ENCODE peak calls at places on chromosomes 13 and 19, in ten cellular contexts. One of them, this sample, is unnamed.

GRCh38 chr19:40284251-40284500 is 969 bp downstream of the AKT2 start:
- DNase-seq in nucleus accumbens: no peak
- DNase-seq in iPS DF 19.7: no peak
- DNase-seq in nephron progenitor cell: no peak
- DNase-seq in kidney tubule cell: peak
- DNase-seq in tibial nerve: no peak
- DNase-seq in thyroid gland: no peak
- DNase-seq in cardiac muscle cell: no peak
- DNase-seq in T-helper 17 cell: no peak
- DNase-seq in stimulated activated naive CD4-positive, alpha-beta T cell: no peak
- DNase-seq in this sample: no peak

GRCh38 chr13:97249093-97249787 is 27.1 kb downstream of the MBNL2 start:
- DNase-seq in T-helper 17 cell: no peak
- DNase-seq in nephron progenitor cell: no peak
- DNase-seq in cardiac muscle cell: peak
- DNase-seq in iPS DF 19.7: no peak
- DNase-seq in nucleus accumbens: no peak
- DNase-seq in thyroid gland: no peak
- DNase-seq in kidney tubule cell: no peak
- DNase-seq in stimulated activated naive CD4-positive, alpha-beta T cell: no peak
- DNase-seq in tibial nerve: no peak
- DNase-seq in this sample: no peak

GRCh38 chr19:42693760-42694350 is 46.4 kb downstream of the PSG3 start:
- DNase-seq in stimulated activated naive CD4-positive, alpha-beta T cell: no peak
- DNase-seq in T-helper 17 cell: no peak
- DNase-seq in cardiac muscle cell: peak
- DNase-seq in tibial nerve: no peak
- DNase-seq in kidney tubule cell: peak
- DNase-seq in nephron progenitor cell: no peak
- DNase-seq in iPS DF 19.7: peak
- DNase-seq in thyroid gland: no peak
- DNase-seq in nucleus accumbens: no peak
- DNase-seq in this sample: peak

GRCh38 chr13:66875264-66875663 is 354.9 kb downstream of the PCDH9 start:
- DNase-seq in nucleus accumbens: no peak
- DNase-seq in iPS DF 19.7: no peak
- DNase-seq in thyroid gland: no peak
- DNase-seq in nephron progenitor cell: no peak
- DNase-seq in tibial nerve: no peak
- DNase-seq in kidney tubule cell: no peak
- DNase-seq in T-helper 17 cell: no peak
- DNase-seq in cardiac muscle cell: no peak
- DNase-seq in stimulated activated naive CD4-positive, alpha-beta T cell: no peak
- DNase-seq in this sample: no peak

GRCh38 chr13:113924184-113924583 is 49.7 kb downstream of the C13orf46 start:
- DNase-seq in stimulated activated naive CD4-positive, alpha-beta T cell: no peak
- DNase-seq in T-helper 17 cell: no peak
- DNase-seq in nucleus accumbens: no peak
- DNase-seq in tibial nerve: no peak
- DNase-seq in nephron progenitor cell: no peak
- DNase-seq in kidney tubule cell: no peak
- DNase-seq in cardiac muscle cell: no peak
- DNase-seq in iPS DF 19.7: no peak
- DNase-seq in thyroid gland: no peak
- DNase-seq in this sample: no peak

GRCh38 chr13:60043262-60043661 is 120.5 kb downstream of the DIAPH3 start:
- DNase-seq in iPS DF 19.7: no peak
- DNase-seq in stimulated activated naive CD4-positive, alpha-beta T cell: no peak
- DNase-seq in nephron progenitor cell: no peak
- DNase-seq in kidney tubule cell: no peak
- DNase-seq in nucleus accumbens: no peak
- DNase-seq in thyroid gland: no peak
- DNase-seq in cardiac muscle cell: peak
- DNase-seq in T-helper 17 cell: no peak
- DNase-seq in tibial nerve: no peak
- DNase-seq in this sample: no peak

GRCh38 chr13:51786425-51787010 is 17.4 kb downstream of the DHRS12 start:
- DNase-seq in kidney tubule cell: no peak
- DNase-seq in nephron progenitor cell: no peak
- DNase-seq in stimulated activated naive CD4-positive, alpha-beta T cell: no peak
- DNase-seq in cardiac muscle cell: no peak
- DNase-seq in thyroid gland: no peak
- DNase-seq in T-helper 17 cell: no peak
- DNase-seq in iPS DF 19.7: no peak
- DNase-seq in tibial nerve: no peak
- DNase-seq in nucleus accumbens: no peak
- DNase-seq in this sample: no peak

GRCh38 chr13:49454388-49455015 is 10.4 kb downstream of the SETDB2 start:
- DNase-seq in kidney tubule cell: no peak
- DNase-seq in iPS DF 19.7: no peak
- DNase-seq in cardiac muscle cell: no peak
- DNase-seq in nephron progenitor cell: no peak
- DNase-seq in nucleus accumbens: no peak
- DNase-seq in thyroid gland: no peak
- DNase-seq in stimulated activated naive CD4-positive, alpha-beta T cell: no peak
- DNase-seq in tibial nerve: no peak
- DNase-seq in T-helper 17 cell: no peak
- DNase-seq in this sample: peak

GRCh38 chr19:2719910-2720776 is 1.0 kb downstream of the DIRAS1 start:
- DNase-seq in T-helper 17 cell: no peak
- DNase-seq in nucleus accumbens: no peak
- DNase-seq in iPS DF 19.7: no peak
- DNase-seq in tibial nerve: no peak
- DNase-seq in stimulated activated naive CD4-positive, alpha-beta T cell: no peak
- DNase-seq in cardiac muscle cell: peak
- DNase-seq in kidney tubule cell: no peak
- DNase-seq in nephron progenitor cell: peak
- DNase-seq in thyroid gland: no peak
- DNase-seq in this sample: peak

GRCh38 chr13:51625555-51626345 is 41.5 kb downstream of the WDFY2 start:
- DNase-seq in iPS DF 19.7: no peak
- DNase-seq in cardiac muscle cell: peak
- DNase-seq in stimulated activated naive CD4-positive, alpha-beta T cell: no peak
- DNase-seq in nephron progenitor cell: no peak
- DNase-seq in thyroid gland: peak
- DNase-seq in T-helper 17 cell: no peak
- DNase-seq in tibial nerve: no peak
- DNase-seq in kidney tubule cell: peak
- DNase-seq in nucleus accumbens: no peak
- DNase-seq in this sample: no peak

GRCh38 chr19:39131255-39131755 is 5.7 kb downstream of the PAK4 start:
- DNase-seq in nucleus accumbens: no peak
- DNase-seq in tibial nerve: no peak
- DNase-seq in cardiac muscle cell: peak
- DNase-seq in kidney tubule cell: peak
- DNase-seq in iPS DF 19.7: no peak
- DNase-seq in T-helper 17 cell: no peak
- DNase-seq in thyroid gland: peak
- DNase-seq in stimulated activated naive CD4-positive, alpha-beta T cell: no peak
- DNase-seq in nephron progenitor cell: no peak
- DNase-seq in this sample: no peak

GRCh38 chr19:734716-735115 is 16.2 kb upstream of the MISP start:
- DNase-seq in T-helper 17 cell: no peak
- DNase-seq in tibial nerve: no peak
- DNase-seq in thyroid gland: no peak
- DNase-seq in iPS DF 19.7: no peak
- DNase-seq in kidney tubule cell: peak
- DNase-seq in cardiac muscle cell: no peak
- DNase-seq in nucleus accumbens: no peak
- DNase-seq in stimulated activated naive CD4-positive, alpha-beta T cell: no peak
- DNase-seq in nephron progenitor cell: no peak
- DNase-seq in this sample: no peak

GRCh38 chr13:94006271-94006670 is 473.2 kb downstream of the DCT start:
- DNase-seq in cardiac muscle cell: no peak
- DNase-seq in thyroid gland: no peak
- DNase-seq in nephron progenitor cell: no peak
- DNase-seq in nucleus accumbens: no peak
- DNase-seq in iPS DF 19.7: no peak
- DNase-seq in stimulated activated naive CD4-positive, alpha-beta T cell: no peak
- DNase-seq in kidney tubule cell: peak
- DNase-seq in T-helper 17 cell: no peak
- DNase-seq in tibial nerve: no peak
- DNase-seq in this sample: no peak

GRCh38 chr19:49862411-49863253 is 4.7 kb downstream of the PNKP start:
- DNase-seq in iPS DF 19.7: no peak
- DNase-seq in stimulated activated naive CD4-positive, alpha-beta T cell: no peak
- DNase-seq in nephron progenitor cell: peak
- DNase-seq in nucleus accumbens: no peak
- DNase-seq in cardiac muscle cell: no peak
- DNase-seq in thyroid gland: peak
- DNase-seq in tibial nerve: no peak
- DNase-seq in kidney tubule cell: no peak
- DNase-seq in T-helper 17 cell: no peak
- DNase-seq in this sample: no peak

GRCh38 chr13:31807090-31807541 is 67.8 kb downstream of the RXFP2 start:
- DNase-seq in iPS DF 19.7: no peak
- DNase-seq in thyroid gland: no peak
- DNase-seq in tibial nerve: no peak
- DNase-seq in cardiac muscle cell: peak
- DNase-seq in nephron progenitor cell: no peak
- DNase-seq in T-helper 17 cell: no peak
- DNase-seq in nucleus accumbens: no peak
- DNase-seq in stimulated activated naive CD4-positive, alpha-beta T cell: no peak
- DNase-seq in kidney tubule cell: no peak
- DNase-seq in this sample: no peak

GRCh38 chr19:15372891-15373301 is 6.7 kb downstream of the AKAP8 start:
- DNase-seq in T-helper 17 cell: no peak
- DNase-seq in iPS DF 19.7: no peak
- DNase-seq in cardiac muscle cell: no peak
- DNase-seq in kidney tubule cell: no peak
- DNase-seq in nucleus accumbens: no peak
- DNase-seq in stimulated activated naive CD4-positive, alpha-beta T cell: no peak
- DNase-seq in nephron progenitor cell: no peak
- DNase-seq in thyroid gland: no peak
- DNase-seq in tibial nerve: no peak
- DNase-seq in this sample: no peak

GRCh38 chr13:44448373-44448772 is 74.7 kb downstream of the SERP2 start:
- DNase-seq in thyroid gland: no peak
- DNase-seq in nephron progenitor cell: no peak
- DNase-seq in iPS DF 19.7: no peak
- DNase-seq in T-helper 17 cell: no peak
- DNase-seq in kidney tubule cell: no peak
- DNase-seq in cardiac muscle cell: no peak
- DNase-seq in tibial nerve: no peak
- DNase-seq in nucleus accumbens: no peak
- DNase-seq in stimulated activated naive CD4-positive, alpha-beta T cell: no peak
- DNase-seq in this sample: no peak

GRCh38 chr19:41711376-41712261 is 3.2 kb downstream of the CEACAM5 start:
- DNase-seq in nucleus accumbens: no peak
- DNase-seq in stimulated activated naive CD4-positive, alpha-beta T cell: no peak
- DNase-seq in tibial nerve: no peak
- DNase-seq in T-helper 17 cell: no peak
- DNase-seq in kidney tubule cell: no peak
- DNase-seq in nephron progenitor cell: no peak
- DNase-seq in iPS DF 19.7: no peak
- DNase-seq in cardiac muscle cell: no peak
- DNase-seq in thyroid gland: no peak
- DNase-seq in this sample: no peak

GRCh38 chr19:1410136-1410786 is 2.9 kb downstream of the DAZAP1 start:
- DNase-seq in thyroid gland: peak
- DNase-seq in T-helper 17 cell: no peak
- DNase-seq in tibial nerve: no peak
- DNase-seq in iPS DF 19.7: no peak
- DNase-seq in nephron progenitor cell: no peak
- DNase-seq in stimulated activated naive CD4-positive, alpha-beta T cell: no peak
- DNase-seq in cardiac muscle cell: peak
- DNase-seq in kidney tubule cell: peak
- DNase-seq in nucleus accumbens: no peak
- DNase-seq in this sample: no peak

GRCh38 chr13:85586422-85586831 is 212.8 kb downstream of the SLITRK6 start:
- DNase-seq in T-helper 17 cell: no peak
- DNase-seq in nephron progenitor cell: no peak
- DNase-seq in iPS DF 19.7: no peak
- DNase-seq in stimulated activated naive CD4-positive, alpha-beta T cell: no peak
- DNase-seq in kidney tubule cell: peak
- DNase-seq in cardiac muscle cell: no peak
- DNase-seq in tibial nerve: no peak
- DNase-seq in nucleus accumbens: no peak
- DNase-seq in thyroid gland: no peak
- DNase-seq in this sample: peak

GRCh38 chr19:44738603-44739585 is 9.6 kb upstream of the BCL3 start:
- DNase-seq in tibial nerve: no peak
- DNase-seq in thyroid gland: peak
- DNase-seq in T-helper 17 cell: no peak
- DNase-seq in stimulated activated naive CD4-positive, alpha-beta T cell: no peak
- DNase-seq in nephron progenitor cell: no peak
- DNase-seq in kidney tubule cell: peak
- DNase-seq in nucleus accumbens: no peak
- DNase-seq in iPS DF 19.7: no peak
- DNase-seq in cardiac muscle cell: no peak
- DNase-seq in this sample: no peak

GRCh38 chr19:11136400-11137101 is 19.0 kb downstream of the SPC24 start:
- DNase-seq in stimulated activated naive CD4-positive, alpha-beta T cell: no peak
- DNase-seq in nucleus accumbens: no peak
- DNase-seq in T-helper 17 cell: no peak
- DNase-seq in tibial nerve: no peak
- DNase-seq in nephron progenitor cell: no peak
- DNase-seq in iPS DF 19.7: no peak
- DNase-seq in cardiac muscle cell: no peak
- DNase-seq in thyroid gland: no peak
- DNase-seq in kidney tubule cell: no peak
- DNase-seq in this sample: no peak

GRCh38 chr19:48845384-48845783 is 9.1 kb upstream of the HSD17B14 start:
- DNase-seq in tibial nerve: no peak
- DNase-seq in cardiac muscle cell: no peak
- DNase-seq in stimulated activated naive CD4-positive, alpha-beta T cell: no peak
- DNase-seq in nucleus accumbens: no peak
- DNase-seq in T-helper 17 cell: no peak
- DNase-seq in iPS DF 19.7: no peak
- DNase-seq in thyroid gland: no peak
- DNase-seq in kidney tubule cell: no peak
- DNase-seq in nephron progenitor cell: no peak
- DNase-seq in this sample: no peak

GRCh38 chr19:29696045-29696682 is 18.9 kb downstream of the C19orf12 start:
- DNase-seq in iPS DF 19.7: no peak
- DNase-seq in thyroid gland: no peak
- DNase-seq in cardiac muscle cell: no peak
- DNase-seq in T-helper 17 cell: no peak
- DNase-seq in tibial nerve: no peak
- DNase-seq in kidney tubule cell: no peak
- DNase-seq in nucleus accumbens: no peak
- DNase-seq in nephron progenitor cell: no peak
- DNase-seq in stimulated activated naive CD4-positive, alpha-beta T cell: no peak
- DNase-seq in this sample: no peak

GRCh38 chr19:45100202-45100600 is 7.2 kb downstream of the PPP1R37 start:
- DNase-seq in stimulated activated naive CD4-positive, alpha-beta T cell: no peak
- DNase-seq in kidney tubule cell: peak
- DNase-seq in cardiac muscle cell: no peak
- DNase-seq in nucleus accumbens: no peak
- DNase-seq in tibial nerve: no peak
- DNase-seq in T-helper 17 cell: no peak
- DNase-seq in nephron progenitor cell: no peak
- DNase-seq in iPS DF 19.7: no peak
- DNase-seq in thyroid gland: no peak
- DNase-seq in this sample: no peak

GRCh38 chr19:4581381-4582111 is 22.1 kb upstream of the SEMA6B start:
- DNase-seq in cardiac muscle cell: peak
- DNase-seq in thyroid gland: no peak
- DNase-seq in nucleus accumbens: no peak
- DNase-seq in T-helper 17 cell: no peak
- DNase-seq in stimulated activated naive CD4-positive, alpha-beta T cell: no peak
- DNase-seq in iPS DF 19.7: no peak
- DNase-seq in kidney tubule cell: no peak
- DNase-seq in tibial nerve: no peak
- DNase-seq in nephron progenitor cell: peak
- DNase-seq in this sample: no peak

GRCh38 chr13:89925107-89925506 is 1422.4 kb upstream of the MIR17HG start:
- DNase-seq in iPS DF 19.7: peak
- DNase-seq in tibial nerve: no peak
- DNase-seq in stimulated activated naive CD4-positive, alpha-beta T cell: no peak
- DNase-seq in cardiac muscle cell: peak
- DNase-seq in nucleus accumbens: no peak
- DNase-seq in T-helper 17 cell: no peak
- DNase-seq in nephron progenitor cell: peak
- DNase-seq in thyroid gland: no peak
- DNase-seq in kidney tubule cell: peak
- DNase-seq in this sample: peak

This sample was measured in HCEC 1CT.